ENCODE peak calls at places on chromosomes 5 and 9, in six cellular contexts. S, M, T, A, Q and D are unnamed samples. For H3K4me1, the result is how much of the 10 kb centered on the place peaks cover.

GRCh38 chr5:41863871-41864486 is 6.2 kb downstream of the OXCT1 start:
- DNase-seq in S (no peak), M (no peak), T (no peak), A (no peak), Q (no peak), D (no peak)

GRCh38 chr9:11257992-11258391 is 645.2 kb upstream of the PTPRD start:
- DNase-seq in S (no peak), M (no peak), T (no peak), A (no peak), Q (no peak), D (no peak)

GRCh38 chr9:16960084-16960483 is 89.6 kb upstream of the BNC2 start:
- DNase-seq in S (no peak), M (no peak), T (no peak), A (no peak), Q (no peak), D (no peak)

GRCh38 chr9:120393386-120394057 is 186.4 kb downstream of the CDK5RAP2 start:
- DNase-seq in S (no peak), M (no peak), T (no peak), A (no peak), Q (no peak), D (peak)

GRCh38 chr5:56164371-56164770 is 68.8 kb downstream of the ANKRD55 start:
- DNase-seq in S (no peak), M (no peak), T (no peak), A (no peak), Q (peak), D (no peak)

GRCh38 chr5:178130576-178131445 is at the start of gene RMND5B:
- DNase-seq in S (peak), M (peak), T (peak), A (peak), Q (peak), D (peak)

GRCh38 chr5:23352437-23352836 is 155.0 kb upstream of the PRDM9 start:
- DNase-seq in S (no peak), M (no peak), T (no peak), A (no peak), Q (no peak), D (no peak)

GRCh38 chr5:82159014-82159413 is 119.1 kb downstream of the RPS23 start:
- DNase-seq in S (no peak), M (no peak), T (no peak), A (peak), Q (no peak), D (no peak)

GRCh38 chr9:23538604-23539003 is 287.4 kb downstream of the ELAVL2 start:
- DNase-seq in S (no peak), M (no peak), T (no peak), A (no peak), Q (no peak), D (no peak)

GRCh38 chr9:35771524-35771923 is 17.4 kb upstream of the MSMP start:
- DNase-seq in S (no peak), M (no peak), T (peak), A (no peak), Q (no peak), D (no peak)

GRCh38 chr5:10499776-10500175 is 58.1 kb downstream of the ROPN1L start:
- DNase-seq in S (no peak), M (no peak), T (no peak), A (no peak), Q (no peak), D (no peak)

GRCh38 chr5:131186561-131187256 is 16.0 kb downstream of the LYRM7 start:
- DNase-seq in S (no peak), M (no peak), T (no peak), A (no peak), Q (no peak), D (no peak)

GRCh38 chr9:17824191-17824926 is 245.5 kb downstream of the SH3GL2 start:
- DNase-seq in S (no peak), M (no peak), T (no peak), A (no peak), Q (no peak), D (no peak)

GRCh38 chr5:77168187-77168883 is 42.1 kb upstream of the PDE8B start:
- DNase-seq in S (peak), M (peak), T (no peak), A (no peak), Q (peak), D (peak)

GRCh38 chr9:91898451-91899433 is 51.3 kb downstream of the ROR2 start:
- DNase-seq in S (peak), M (peak), T (peak), A (no peak), Q (no peak), D (peak)

GRCh38 chr9:14391620-14392019 is 77.7 kb upstream of the NFIB start:
- DNase-seq in S (no peak), M (no peak), T (no peak), A (no peak), Q (no peak), D (no peak)

GRCh38 chr5:112004867-112005532 is 248.0 kb upstream of the NREP start:
- DNase-seq in S (no peak), M (no peak), T (no peak), A (no peak), Q (no peak), D (no peak)

GRCh38 chr5:170333161-170333909 is 35.8 kb upstream of the LCP2 start:
- DNase-seq in S (peak), M (no peak), T (no peak), A (no peak), Q (no peak), D (no peak)

GRCh38 chr5:67030289-67031069 is 166.1 kb downstream of the CD180 start:
- DNase-seq in S (no peak), M (no peak), T (no peak), A (no peak), Q (no peak), D (no peak)

GRCh38 chr5:41763096-41763495 is 107.1 kb downstream of the OXCT1 start:
- DNase-seq in S (no peak), M (no peak), T (no peak), A (no peak), Q (no peak), D (no peak)

GRCh38 chr9:120619751-120620655 is 40.0 kb upstream of the CDK5RAP2 start:
- DNase-seq in S (no peak), M (peak), T (peak), A (peak), Q (peak), D (no peak)

GRCh38 chr9:75448955-75449354 is 360.6 kb downstream of the OSTF1 start:
- DNase-seq in S (no peak), M (no peak), T (no peak), A (no peak), Q (no peak), D (no peak)

GRCh38 chr5:157271740-157272271 is 5.9 kb downstream of the CYFIP2 start:
- DNase-seq in S (peak), M (no peak), T (no peak), A (no peak), Q (no peak), D (no peak)

GRCh38 chr9:13661014-13661413 is 381.5 kb upstream of the MPDZ start:
- DNase-seq in S (no peak), M (no peak), T (no peak), A (no peak), Q (no peak), D (no peak)

GRCh38 chr9:36191290-36191645 is 547 bp downstream of the CLTA start:
- DNase-seq in S (peak), M (no peak), T (no peak), A (no peak), Q (no peak), D (peak)

GRCh38 chr5:123176224-123176937 is 87.3 kb downstream of the PRDM6 start:
- DNase-seq in S (no peak), M (no peak), T (no peak), A (no peak), Q (no peak), D (no peak)

GRCh38 chr5:132020568-132021339 is 9.3 kb upstream of the ACSL6 start:
- DNase-seq in S (peak), M (no peak), T (peak), A (no peak), Q (no peak), D (no peak)

GRCh38 chr5:175846332-175846731 is 25.0 kb upstream of the CPLX2 start:
- DNase-seq in S (no peak), M (no peak), T (no peak), A (no peak), Q (no peak), D (no peak)

GRCh38 chr9:89839952-89840351 is 235.1 kb downstream of the GADD45G start:
- DNase-seq in S (peak), M (no peak), T (no peak), A (no peak), Q (no peak), D (no peak)

GRCh38 chr5:62954578-62954977 is 376.0 kb downstream of the LRRC70 start:
- DNase-seq in S (no peak), M (no peak), T (no peak), A (no peak), Q (no peak), D (no peak)

GRCh38 chr5:32710335-32710858 is 724 bp upstream of the NPR3 start:
- DNase-seq in S (no peak), M (peak), T (no peak), A (no peak), Q (peak), D (peak)

GRCh38 chr9:71383308-71383707 is 261.9 kb upstream of the TRPM3 start:
- DNase-seq in S (no peak), M (no peak), T (no peak), A (no peak), Q (no peak), D (no peak)

GRCh38 chr5:133499896-133500295 is 112.4 kb downstream of the FSTL4 start:
- DNase-seq in S (no peak), M (no peak), T (no peak), A (no peak), Q (no peak), D (no peak)

GRCh38 chr5:177335701-177336065 is 15.8 kb downstream of the LMAN2 start:
- DNase-seq in S (peak), M (no peak), T (no peak), A (no peak), Q (no peak), D (no peak)

GRCh38 chr9:96050876-96051185 is 175.3 kb downstream of the ERCC6L2 start:
- DNase-seq in S (peak), M (no peak), T (no peak), A (no peak), Q (no peak), D (no peak)

GRCh38 chr5:75441560-75441959 is 69.9 kb downstream of the CERT1 start:
- DNase-seq in S (no peak), M (no peak), T (no peak), A (no peak), Q (no peak), D (no peak)

GRCh38 chr5:6755519-6755918 is 42.3 kb downstream of the TENT4A start:
- DNase-seq in S (peak), M (no peak), T (no peak), A (no peak), Q (peak), D (peak)

GRCh38 chr9:114097613-114098020 is 1.5 kb downstream of the KIF12 start:
- DNase-seq in S (peak), M (peak), T (no peak), A (no peak), Q (peak), D (no peak)

GRCh38 chr5:343461-344401 is 22.2 kb downstream of the AHRR start:
- DNase-seq in S (no peak), M (no peak), T (no peak), A (peak), Q (peak), D (no peak)

GRCh38 chr5:93674138-93674537 is 67.3 kb downstream of the POU5F2 start:
- DNase-seq in S (no peak), M (no peak), T (no peak), A (no peak), Q (no peak), D (no peak)
- TF ChIP-seq POLR2A in S (no peak), M (no peak), T (no peak), A (no peak), Q (no peak), D (no peak)

DNA sequence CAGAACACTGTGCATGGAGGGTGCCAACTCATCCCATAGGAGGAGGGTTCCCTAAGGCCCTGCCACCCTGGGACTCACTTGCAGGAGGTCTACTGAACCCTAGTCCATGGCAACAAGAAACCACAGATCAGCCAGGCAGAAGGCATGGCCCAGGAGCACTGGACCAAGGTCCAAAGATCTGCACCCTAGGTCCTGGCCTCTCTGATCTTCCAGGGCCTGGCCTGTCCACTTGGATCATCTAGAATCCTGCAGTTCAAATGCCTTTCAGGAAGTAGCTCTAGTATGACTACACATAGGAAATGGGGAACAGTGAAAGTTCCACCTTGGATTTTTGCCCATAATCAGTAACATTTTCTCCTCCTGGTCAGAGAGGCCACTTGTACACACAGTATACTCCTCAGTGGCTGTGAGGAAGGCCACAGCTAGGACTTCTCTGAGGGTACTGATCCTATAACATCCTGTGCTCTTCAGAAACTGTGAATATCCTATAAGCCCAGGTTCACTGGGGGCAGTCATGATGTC is 11.5 kb downstream of the ANXA6 start:
- DNase-seq in S (no peak), M (no peak), T (no peak), A (no peak), Q (no peak), D (no peak)
- H3K4me1 ChIP-seq in S (half or more), M (under half), T (under half), A (under half), Q (under half), D (under half)

GRCh38 chr9:21334969-21335632 is at the start of gene KLHL9:
- DNase-seq in S (peak), M (peak), T (no peak), A (peak), Q (peak), D (peak)
- TF ChIP-seq POLR2A in S (no peak), M (no peak), T (no peak), A (peak), Q (peak), D (peak)

GRCh38 chr5:172768573-172769323 is 2.2 kb downstream of the DUSP1 start:
- DNase-seq in S (peak), M (peak), T (no peak), A (no peak), Q (peak), D (no peak)
- H3K4me1 ChIP-seq in S (half or more), M (under half), T (under half), A (half or more), Q (under half), D (half or more)